ENCODE peak calls at places on chromosomes 12 and 14, in eight cellular contexts. B, T, K, F, A, O, Y and P are unnamed samples.

GRCh38 chr12:110543252-110543959 is 39.7 kb downstream of the PPTC7 start:
- DNase-seq in F (peak), A (no peak), K (peak), Y (no peak), O (peak), B (no peak), T (peak), P (peak)

GRCh38 chr14:79443602-79444001 is 767.7 kb downstream of the DIO2 start:
- DNase-seq in K (no peak), B (no peak), O (peak), A (no peak), F (no peak), Y (no peak), T (no peak), P (peak)

GRCh38 chr12:40238221-40238902 is 13.6 kb downstream of the LRRK2 start:
- DNase-seq in A (no peak), B (no peak), Y (no peak), O (peak), K (no peak), T (no peak), F (no peak), P (peak)

GRCh38 chr14:36605506-36605857 is 23.1 kb upstream of the NKX2-8 start:
- DNase-seq in B (no peak), A (no peak), Y (no peak), T (no peak), F (peak), O (no peak), K (peak), P (peak)

GRCh38 chr12:41496009-41496408 is 307.9 kb downstream of the PDZRN4 start:
- DNase-seq in O (no peak), K (no peak), Y (no peak), A (no peak), T (peak), B (no peak), F (no peak), P (no peak)

GRCh38 chr12:98803468-98804209 is 158.5 kb downstream of the APAF1 start:
- DNase-seq in B (no peak), A (no peak), K (no peak), Y (no peak), O (peak), T (no peak), F (no peak), P (peak)

GRCh38 chr14:44291516-44291915 is 215.6 kb downstream of the FSCB start:
- DNase-seq in T (no peak), A (no peak), F (no peak), K (no peak), Y (no peak), O (no peak), B (no peak), P (no peak)

GRCh38 chr14:76464856-76465255 is 88.9 kb downstream of the ESRRB start:
- DNase-seq in O (no peak), A (no peak), T (no peak), K (no peak), B (no peak), Y (no peak), F (no peak), P (no peak)

GRCh38 chr14:63323148-63323547 is 4.4 kb upstream of the GPHB5 start:
- DNase-seq in Y (no peak), B (no peak), O (no peak), T (no peak), F (no peak), K (no peak), A (no peak), P (peak)

GRCh38 chr14:68794130-68794855 is 1.4 kb upstream of the ZFP36L1 start:
- DNase-seq in B (peak), O (peak), F (peak), A (peak), Y (peak), K (peak), T (peak), P (peak)

GRCh38 chr14:55533960-55534359 is 46.0 kb upstream of the KTN1 start:
- DNase-seq in O (no peak), T (no peak), F (no peak), Y (no peak), A (no peak), K (peak), B (no peak), P (peak)

GRCh38 chr12:108430245-108430644 is 84.8 kb upstream of the FICD start:
- DNase-seq in B (no peak), O (peak), T (no peak), F (no peak), A (no peak), K (peak), Y (no peak), P (no peak)

GRCh38 chr12:112347521-112347920 is 34.7 kb downstream of the HECTD4 start:
- DNase-seq in K (peak), T (no peak), A (peak), B (no peak), F (no peak), O (peak), Y (no peak), P (peak)

GRCh38 chr12:121096199-121096798 is 36.4 kb upstream of the P2RX7 start:
- DNase-seq in T (no peak), Y (no peak), O (no peak), A (no peak), F (no peak), B (no peak), K (no peak), P (no peak)

GRCh38 chr12:79934309-79935020 is 432 bp downstream of the PPP1R12A start:
- DNase-seq in T (no peak), O (peak), A (peak), F (no peak), K (peak), B (peak), Y (peak), P (peak)

GRCh38 chr12:124567673-124568373 is 411 bp upstream of the NCOR2 start:
- DNase-seq in F (peak), Y (peak), K (peak), B (peak), A (peak), O (peak), T (peak), P (peak)

GRCh38 chr12:130026608-130027176 is 122.9 kb upstream of the TMEM132D start:
- DNase-seq in B (peak), T (no peak), F (peak), Y (no peak), A (peak), K (no peak), O (peak), P (peak)